ENCODE peak calls at places on chromosomes 1 and 21, in nine cellular contexts. L, D, X, N, K, M, Q, R and O are unnamed samples.

GRCh38 chr1:45585496-45586075 is 1.7 kb downstream of the NASP start:
- DNase-seq in L (no peak), D (no peak), X (no peak), N (no peak), K (no peak), M (no peak), Q (no peak), R (no peak), O (peak)

GRCh38 chr1:181898773-181899172 is 162.7 kb downstream of the ZNF648 start:
- DNase-seq in L (no peak), D (no peak), X (no peak), N (no peak), K (no peak), M (no peak), Q (no peak), R (no peak), O (no peak)

GRCh38 chr1:46284597-46285564 is 18.5 kb downstream of the LRRC41 start:
- DNase-seq in L (no peak), D (no peak), X (no peak), N (no peak), K (no peak), M (no peak), Q (no peak), R (no peak), O (no peak)

GRCh38 chr1:207414606-207415108 is 39.5 kb upstream of the CR2 start:
- DNase-seq in L (no peak), D (no peak), X (no peak), N (no peak), K (no peak), M (no peak), Q (no peak), R (no peak), O (no peak)

GRCh38 chr1:231534703-231535159 is 6.3 kb downstream of the TSNAX start:
- DNase-seq in L (no peak), D (no peak), X (no peak), N (no peak), K (no peak), M (no peak), Q (no peak), R (no peak), O (no peak)

GRCh38 chr1:40389234-40389815 is 15.8 kb downstream of the SMAP2 start:
- DNase-seq in L (no peak), D (no peak), X (no peak), N (no peak), K (no peak), M (no peak), Q (no peak), R (no peak), O (no peak)

GRCh38 chr1:3062616-3063378 is 6.2 kb upstream of the PRDM16 start:
- DNase-seq in L (no peak), D (no peak), X (peak), N (no peak), K (peak), M (no peak), Q (peak), R (no peak), O (no peak)

GRCh38 chr1:243364866-243365265 is 109.0 kb downstream of the SDCCAG8 start:
- DNase-seq in L (no peak), D (no peak), X (no peak), N (no peak), K (no peak), M (no peak), Q (no peak), R (no peak), O (no peak)

GRCh38 chr1:91791103-91791502 is 94.8 kb downstream of the TGFBR3 start:
- DNase-seq in L (no peak), D (no peak), X (no peak), N (no peak), K (no peak), M (peak), Q (no peak), R (no peak), O (no peak)

GRCh38 chr1:17348593-17349234 is 23.3 kb upstream of the PADI6 start:
- DNase-seq in L (no peak), D (no peak), X (peak), N (no peak), K (peak), M (no peak), Q (no peak), R (no peak), O (no peak)

GRCh38 chr1:228443395-228443794 is 26.7 kb upstream of the TRIM17 start:
- DNase-seq in L (no peak), D (no peak), X (no peak), N (no peak), K (no peak), M (no peak), Q (no peak), R (no peak), O (no peak)

GRCh38 chr1:91731815-91732214 is 154.1 kb downstream of the TGFBR3 start:
- DNase-seq in L (no peak), D (no peak), X (no peak), N (peak), K (no peak), M (no peak), Q (no peak), R (no peak), O (no peak)

GRCh38 chr1:173255214-173255813 is 48.2 kb upstream of the TNFSF4 start:
- DNase-seq in L (no peak), D (no peak), X (no peak), N (peak), K (no peak), M (no peak), Q (peak), R (no peak), O (no peak)

GRCh38 chr1:160189649-160190625 is at the start of gene CASQ1:
- DNase-seq in L (peak), D (no peak), X (no peak), N (no peak), K (no peak), M (no peak), Q (no peak), R (peak), O (no peak)

GRCh38 chr1:164772635-164773034 is 213.7 kb downstream of the PBX1 start:
- DNase-seq in L (peak), D (peak), X (no peak), N (peak), K (no peak), M (no peak), Q (no peak), R (peak), O (no peak)

GRCh38 chr1:36342426-36343185 is 19.2 kb upstream of the EVA1B start:
- DNase-seq in L (peak), D (no peak), X (no peak), N (peak), K (no peak), M (no peak), Q (peak), R (no peak), O (no peak)

GRCh38 chr1:155073377-155074272 is 5.0 kb upstream of the EFNA3 start:
- DNase-seq in L (no peak), D (no peak), X (no peak), N (no peak), K (no peak), M (no peak), Q (no peak), R (no peak), O (no peak)

GRCh38 chr1:236700903-236701302 is 14.6 kb downstream of the ACTN2 start:
- DNase-seq in L (no peak), D (no peak), X (no peak), N (no peak), K (no peak), M (no peak), Q (no peak), R (peak), O (no peak)

GRCh38 chr1:42934541-42935312 is 23.9 kb downstream of the SLC2A1 start:
- DNase-seq in L (peak), D (no peak), X (peak), N (no peak), K (peak), M (no peak), Q (no peak), R (no peak), O (no peak)

GRCh38 chr1:94653454-94653853 is 111.9 kb upstream of the F3 start:
- DNase-seq in L (no peak), D (no peak), X (no peak), N (no peak), K (no peak), M (no peak), Q (no peak), R (no peak), O (no peak)

GRCh38 chr1:39900662-39901485 is 843 bp downstream of the MYCL start:
- DNase-seq in L (peak), D (peak), X (no peak), N (peak), K (no peak), M (no peak), Q (peak), R (no peak), O (peak)

GRCh38 chr1:45327644-45328515 is 1.2 kb downstream of the HPDL start:
- DNase-seq in L (peak), D (no peak), X (no peak), N (no peak), K (peak), M (no peak), Q (no peak), R (no peak), O (no peak)

GRCh38 chr1:154751690-154752089 is 118.4 kb downstream of the KCNN3 start:
- DNase-seq in L (no peak), D (no peak), X (no peak), N (no peak), K (peak), M (no peak), Q (no peak), R (no peak), O (no peak)

GRCh38 chr1:63403386-63403785 is 36.0 kb downstream of the ALG6 start:
- DNase-seq in L (no peak), D (no peak), X (no peak), N (no peak), K (no peak), M (no peak), Q (no peak), R (no peak), O (no peak)

GRCh38 chr1:110734146-110734680 is 59.5 kb upstream of the KCNA3 start:
- DNase-seq in L (no peak), D (no peak), X (no peak), N (no peak), K (no peak), M (no peak), Q (no peak), R (no peak), O (no peak)

GRCh38 chr1:77473690-77474089 is 191.9 kb downstream of the AK5 start:
- DNase-seq in L (no peak), D (no peak), X (no peak), N (peak), K (no peak), M (no peak), Q (no peak), R (no peak), O (no peak)

GRCh38 chr1:40257313-40257687 is 736 bp upstream of the ZMPSTE24 start:
- DNase-seq in L (no peak), D (no peak), X (no peak), N (no peak), K (no peak), M (no peak), Q (no peak), R (no peak), O (no peak)

GRCh38 chr1:78303620-78304019 is 187.2 kb upstream of the PTGFR start:
- DNase-seq in L (peak), D (no peak), X (no peak), N (peak), K (peak), M (no peak), Q (no peak), R (peak), O (no peak)

GRCh38 chr1:109632671-109633346 is 13.2 kb downstream of the AMPD2 start:
- DNase-seq in L (peak), D (peak), X (no peak), N (no peak), K (no peak), M (no peak), Q (no peak), R (no peak), O (no peak)

GRCh38 chr1:202045699-202046098 is 35.3 kb downstream of the ELF3 start:
- DNase-seq in L (peak), D (no peak), X (no peak), N (no peak), K (no peak), M (no peak), Q (no peak), R (no peak), O (no peak)

DNA sequence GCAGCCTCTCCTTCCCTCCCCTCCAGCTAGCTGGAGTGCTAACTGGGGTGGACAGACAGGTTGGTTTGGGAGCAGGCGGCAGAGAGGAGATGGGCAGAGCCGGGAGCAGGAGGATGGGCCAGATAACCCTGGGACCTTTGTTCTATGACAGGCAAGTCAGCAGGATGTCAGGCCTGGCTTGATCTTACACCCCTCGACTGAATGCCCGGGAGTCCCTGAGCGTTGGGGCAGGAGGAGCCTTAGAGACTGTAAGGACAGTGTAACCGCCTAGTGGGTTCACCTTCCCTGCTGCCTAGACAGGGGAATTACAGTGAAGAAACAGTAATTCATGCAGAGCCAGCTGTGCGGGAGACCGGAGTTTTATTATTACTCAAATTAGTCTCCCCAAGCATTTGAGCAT is 60.2 kb downstream of the MDM4 start:
- DNase-seq in L (no peak), D (no peak), X (no peak), N (no peak), K (no peak), M (no peak), Q (peak), R (no peak), O (no peak)
- TF ChIP-seq CTCF in L (no peak), D (no peak), X (no peak), N (no peak), K (no peak), M (no peak), Q (no peak), R (no peak), O (no peak)

GRCh38 chr1:8165595-8166360 is 139.7 kb upstream of the ERRFI1 start:
- DNase-seq in L (no peak), D (no peak), X (peak), N (no peak), K (no peak), M (no peak), Q (peak), R (no peak), O (no peak)
- TF ChIP-seq CTCF in L (no peak), D (peak), X (peak), N (no peak), K (no peak), M (peak), Q (no peak), R (no peak), O (peak)

DNA sequence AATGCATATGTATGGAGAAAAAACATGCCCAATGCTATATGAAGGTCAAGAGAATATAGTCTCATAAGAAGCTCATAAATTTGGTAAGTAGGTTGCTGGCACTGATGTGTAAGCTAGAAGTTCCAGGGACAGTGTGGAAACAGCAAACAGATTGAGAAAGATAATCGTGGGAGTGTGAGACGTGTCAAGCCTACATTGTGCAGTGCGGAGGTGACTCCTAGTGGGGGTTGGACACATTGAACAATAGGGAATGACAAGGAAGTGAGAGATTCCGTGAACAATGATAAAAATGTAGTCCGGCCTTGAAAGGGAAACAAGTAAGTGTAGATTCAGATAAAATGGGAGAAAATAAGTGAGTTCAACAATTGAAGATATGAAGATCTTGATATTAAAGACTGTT is 788.4 kb upstream of the PRMT6 start:
- DNase-seq in L (no peak), D (no peak), X (no peak), N (no peak), K (no peak), M (no peak), Q (peak), R (no peak), O (no peak)
- TF ChIP-seq CTCF in L (no peak), D (no peak), X (peak), N (no peak), K (no peak), M (peak), Q (no peak), R (no peak), O (no peak)

DNA sequence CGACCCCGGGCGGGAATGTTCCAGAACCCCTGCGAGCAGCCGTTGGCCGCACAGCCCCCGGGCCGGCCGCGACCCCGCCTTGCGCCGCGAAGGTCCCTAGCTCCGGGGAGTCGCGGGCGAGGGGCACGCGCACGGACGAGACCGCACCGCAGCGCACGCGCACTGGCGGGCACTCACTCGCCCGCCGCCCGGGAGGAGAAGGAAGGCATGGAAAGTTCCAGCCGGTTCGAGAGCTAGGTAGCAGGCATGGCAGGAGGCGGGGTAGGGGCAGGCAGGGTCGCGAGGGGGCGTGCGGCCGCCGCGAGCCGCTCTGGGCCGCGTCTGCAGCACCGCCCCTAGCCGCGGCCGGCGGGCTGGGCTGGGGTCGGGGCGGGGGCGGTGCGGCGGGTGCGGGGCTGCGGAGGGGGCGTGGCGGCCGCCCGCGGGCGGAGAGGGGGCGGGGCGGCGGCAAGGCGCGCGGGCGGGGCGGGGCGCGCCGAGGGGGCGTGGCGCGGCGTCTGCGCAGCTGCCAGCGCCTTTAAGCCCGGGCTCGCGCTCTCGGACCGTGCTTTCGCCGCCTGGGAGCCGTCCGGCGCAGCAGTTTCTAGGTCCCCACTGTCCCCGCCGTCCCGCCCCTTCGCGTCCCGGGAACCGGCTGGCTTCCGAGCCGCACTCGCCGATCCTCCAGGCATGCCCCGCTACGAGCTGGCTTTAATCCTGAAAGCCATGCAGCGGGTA is at the start of the genes MRPS6 and SLC5A3:
- DNase-seq in L (peak), D (peak), X (no peak), N (peak), K (peak), M (peak), Q (peak), R (peak), O (peak)
- TF ChIP-seq CTCF in L (no peak), D (no peak), X (peak), N (no peak), K (no peak), M (peak), Q (no peak), R (no peak), O (no peak)

GRCh38 chr1:64663654-64664053 is 81.2 kb upstream of the RAVER2 start:
- DNase-seq in L (no peak), D (no peak), X (no peak), N (no peak), K (no peak), M (no peak), Q (peak), R (no peak), O (no peak)
- TF ChIP-seq CTCF in L (no peak), D (no peak), X (peak), N (no peak), K (no peak), M (no peak), Q (no peak), R (no peak), O (no peak)

DNA sequence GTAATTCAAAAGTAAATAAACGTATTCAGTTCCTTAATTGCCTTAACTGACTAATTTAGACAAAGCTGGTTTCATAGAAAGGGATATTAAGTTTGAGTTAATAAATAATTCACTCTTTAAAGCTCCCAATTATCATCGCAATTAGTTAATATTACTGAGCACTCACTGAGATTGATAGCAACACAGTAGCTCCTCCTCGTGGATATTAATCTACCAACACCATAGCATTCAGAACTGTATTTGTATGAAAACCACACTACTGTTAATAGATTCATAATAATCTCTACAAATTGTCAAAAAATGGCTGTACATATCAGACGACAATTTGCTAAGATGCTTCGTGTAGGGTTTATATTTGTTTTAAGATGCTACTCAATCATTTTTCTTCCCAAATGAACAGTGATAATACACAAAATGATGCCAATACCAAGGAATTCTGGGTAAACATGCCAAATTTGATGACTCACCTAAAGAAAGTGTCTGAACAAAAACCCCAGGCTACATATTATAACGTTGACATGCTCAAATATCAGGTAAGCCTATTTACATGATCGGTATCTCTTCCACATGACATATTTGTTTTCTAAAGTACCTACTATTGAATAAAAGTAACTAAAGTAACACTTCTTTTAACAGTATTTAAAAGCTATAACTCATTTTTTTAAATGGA is 18.8 kb upstream of the DYNLT5 start:
- DNase-seq in L (no peak), D (no peak), X (no peak), N (peak), K (no peak), M (no peak), Q (no peak), R (no peak), O (no peak)
- TF ChIP-seq CTCF in L (no peak), D (no peak), X (no peak), N (no peak), K (no peak), M (peak), Q (no peak), R (no peak), O (no peak)

GRCh38 chr1:35268282-35269189 is at the start of gene ZMYM4:
- DNase-seq in L (peak), D (peak), X (peak), N (peak), K (peak), M (peak), Q (peak), R (peak), O (peak)
- TF ChIP-seq CTCF in L (no peak), D (peak), X (peak), N (no peak), K (peak), M (no peak), Q (no peak), R (no peak), O (peak)

GRCh38 chr1:245888809-245889208 is 618.3 kb downstream of the SMYD3 start:
- DNase-seq in L (no peak), D (no peak), X (no peak), N (no peak), K (no peak), M (no peak), Q (peak), R (no peak), O (no peak)
- TF ChIP-seq CTCF in L (peak), D (peak), X (peak), N (no peak), K (no peak), M (peak), Q (no peak), R (peak), O (peak)